ENCODE peak calls at places on chromosomes 6 and 20, in nine cellular contexts. M is amniotic epithelial cell; X is ascending aorta; Z is foreskin melanocyte; E is RCC 7860; H is CD4-positive, alpha-beta T cell; S is DMS153; Q is endothelial cell; W is GM10248. R is an unnamed sample.

GRCh38 chr20:47353224-47353696 is 3.2 kb downstream of the ZMYND8 start:
- DNase-seq in M (no peak), X (no peak), Z (no peak), E (no peak), H (no peak), S (no peak), Q (no peak), W (no peak), R (no peak)

GRCh38 chr20:52084727-52085126 is 106.9 kb downstream of the ZFP64 start:
- DNase-seq in M (no peak), X (no peak), Z (no peak), E (no peak), H (no peak), S (no peak), Q (no peak), W (no peak), R (no peak)

GRCh38 chr6:139376054-139376355 is 1.6 kb upstream of the CITED2 start:
- DNase-seq in M (peak; percentile 47), X (no peak), Z (no peak), E (peak; percentile 14), H (no peak), S (no peak), Q (no peak), W (no peak), R (no peak)

GRCh38 chr6:9085054-9085746 is 649.9 kb upstream of the SLC35B3 start:
- DNase-seq in M (no peak), X (no peak), Z (peak; percentile 59), E (no peak), H (no peak), S (peak; percentile 36), Q (no peak), W (no peak), R (no peak)

GRCh38 chr6:57222684-57223077 is 574 bp upstream of the RAB23 start:
- DNase-seq in M (no peak), X (no peak), Z (no peak), E (no peak), H (no peak), S (no peak), Q (no peak), W (no peak), R (no peak)

GRCh38 chr6:12801141-12801540 is 84.6 kb downstream of the PHACTR1 start:
- DNase-seq in M (no peak), X (no peak), Z (peak; percentile 96), E (no peak), H (no peak), S (no peak), Q (no peak), W (no peak), R (no peak)

GRCh38 chr20:31894980-31895675 is 24.7 kb downstream of the TTLL9 start:
- DNase-seq in M (peak; percentile 62), X (peak; percentile 87), Z (peak; percentile 50), E (peak; percentile 17), H (no peak), S (no peak), Q (no peak), W (peak; percentile 84), R (peak; percentile 41)

GRCh38 chr6:24991748-24992467 is 56.1 kb upstream of the RIPOR2 start:
- DNase-seq in M (peak; percentile 64), X (no peak), Z (peak; percentile 38), E (peak; percentile 15), H (peak; percentile 69), S (peak; percentile 26), Q (peak; percentile 49), W (peak; percentile 68), R (peak; percentile 55)

GRCh38 chr6:146339716-146340115 is 203.9 kb upstream of the RAB32 start:
- DNase-seq in M (peak; percentile 16), X (no peak), Z (no peak), E (no peak), H (no peak), S (no peak), Q (no peak), W (no peak), R (no peak)

GRCh38 chr6:31083742-31084354 is 28.5 kb downstream of the C6orf15 start:
- DNase-seq in M (peak; percentile 84), X (no peak), Z (peak; percentile 46), E (no peak), H (peak; percentile 5), S (peak; percentile 18), Q (peak; percentile 64), W (peak; percentile 56), R (peak; percentile 65)

GRCh38 chr6:7086488-7086887 is 21.3 kb upstream of the RREB1 start:
- DNase-seq in M (no peak), X (no peak), Z (no peak), E (no peak), H (peak; percentile 18), S (no peak), Q (no peak), W (peak; percentile 58), R (no peak)

R was measured in CD4-positive, CD25-positive, alpha-beta regulatory T cell.